ENCODE peak calls at places on chromosomes 12 and 14, in nine cellular contexts. F is HAP-1; S is stomach; Y is pancreas; X is CD8-positive, alpha-beta memory T cell; P is GM23338; I is gastrocnemius medialis; D is heart left ventricle; A is tibial nerve. L is an unnamed sample. For H3K4me1 and H3K36me3, the result is how much of the 10 kb centered on the place peaks cover.

GRCh38 chr14:82724296-82724695 is 1190.6 kb upstream of the SEL1L start:
- DNase-seq in A (no peak), F (no peak), X (no peak), P (no peak), S (no peak), D (no peak), Y (no peak), I (no peak), L (no peak)

GRCh38 chr12:82207556-82207955 is 150.6 kb downstream of the CCDC59 start:
- DNase-seq in F (no peak), A (no peak), Y (no peak), D (no peak), S (no peak), P (no peak), X (no peak), I (no peak), L (no peak)

GRCh38 chr14:61153436-61153835 is 127.7 kb downstream of the TMEM30B start:
- DNase-seq in I (no peak), A (no peak), Y (no peak), D (no peak), F (no peak), P (peak), X (no peak), S (no peak), L (no peak)

GRCh38 chr14:25042362-25043299 is 7.3 kb downstream of the STXBP6 start:
- DNase-seq in D (peak), F (no peak), Y (no peak), S (no peak), A (no peak), P (peak), I (no peak), X (no peak), L (no peak)

GRCh38 chr14:33273978-33274377 is 335.3 kb downstream of the NPAS3 start:
- DNase-seq in A (no peak), Y (no peak), S (no peak), F (no peak), P (no peak), D (no peak), X (no peak), I (no peak), L (no peak)

GRCh38 chr12:49887536-49888401 is 15.9 kb downstream of the FAIM2 start:
- DNase-seq in P (no peak), D (no peak), X (no peak), I (no peak), F (no peak), A (no peak), S (peak), Y (no peak), L (no peak)

GRCh38 chr14:51089278-51089677 is 5.6 kb downstream of the TRIM9 start:
- DNase-seq in X (no peak), P (no peak), D (no peak), I (no peak), A (no peak), S (no peak), F (no peak), Y (no peak), L (no peak)

GRCh38 chr14:102373110-102373509 is 10.4 kb downstream of the TECPR2 start:
- DNase-seq in D (no peak), S (no peak), P (no peak), Y (no peak), A (no peak), X (no peak), F (no peak), I (no peak), L (no peak)

DNA sequence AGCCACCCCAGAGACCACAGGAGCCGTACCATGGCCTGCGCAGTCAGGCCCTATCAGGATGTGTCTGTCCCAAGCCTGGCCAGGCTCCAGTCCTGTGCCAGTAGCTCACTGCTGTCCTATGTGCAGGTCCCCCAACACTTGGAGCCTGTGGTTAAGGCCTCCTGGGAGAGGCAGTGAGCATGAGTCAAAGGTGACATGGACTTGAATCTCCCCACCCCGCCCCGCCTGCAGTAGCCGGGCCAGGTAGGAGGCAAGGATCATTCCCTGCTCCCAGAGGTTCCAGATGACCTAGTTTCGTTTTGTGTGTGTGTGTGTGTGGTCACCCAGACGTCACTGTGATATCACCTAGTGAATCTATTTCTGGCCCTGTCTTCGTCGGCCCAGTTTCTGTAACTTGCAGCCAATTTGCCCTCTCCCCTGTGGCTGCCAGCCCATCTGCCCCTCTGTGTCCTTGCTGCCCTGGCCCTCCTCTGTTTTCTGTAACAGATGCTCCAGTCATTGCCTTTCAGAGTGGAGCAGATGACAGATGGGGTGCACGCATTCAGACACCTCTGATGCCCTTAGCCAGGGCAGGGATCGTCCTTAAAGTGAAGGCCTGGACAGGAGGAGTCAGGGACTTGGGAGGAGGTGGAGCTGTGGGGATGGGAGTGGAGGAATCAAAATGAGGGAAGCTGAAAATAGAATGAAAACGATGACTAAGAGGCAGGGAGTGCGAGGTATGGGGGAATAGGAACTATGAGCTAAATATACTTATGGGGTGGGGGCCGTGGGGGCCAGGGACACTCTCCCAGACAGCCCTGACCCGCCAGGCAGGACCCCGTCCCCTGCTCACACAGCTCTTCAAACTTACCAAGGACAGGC is 37.4 kb downstream of the SLC6A12 start:
- DNase-seq in A (no peak), I (no peak), P (no peak), S (peak), X (no peak), Y (no peak), D (peak), F (no peak), L (no peak)
- H3K4me1 ChIP-seq in A (under half), I (under half), P (under half), S (under half), X (under half), Y (under half), D (half or more), F (under half), L (half or more)

DNA sequence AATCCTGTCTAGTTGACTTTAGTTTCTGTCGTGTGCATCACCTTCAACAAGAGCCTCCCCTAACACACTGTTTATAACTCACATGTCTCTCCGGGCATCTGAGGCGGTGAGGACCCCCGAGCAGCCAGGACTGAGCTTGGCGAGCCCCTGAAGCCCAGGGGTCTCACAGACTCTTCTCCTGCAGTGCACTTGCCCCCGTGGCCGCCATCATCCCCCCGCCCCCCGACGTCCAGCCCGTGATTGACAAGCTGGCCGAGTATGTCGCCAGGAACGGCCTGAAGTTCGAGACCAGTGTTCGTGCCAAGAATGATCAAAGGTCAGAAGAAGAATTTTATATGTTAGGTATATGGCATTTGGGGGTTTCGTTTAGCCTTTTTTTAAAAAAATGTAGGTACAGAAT is 43.3 kb downstream of the SFSWAP start:
- DNase-seq in A (no peak), D (no peak), I (no peak), F (no peak), X (no peak), S (no peak), Y (no peak), P (no peak), L (no peak)
- H3K36me3 ChIP-seq in A (under half), D (under half), I (under half), F (half or more), X (half or more), S (half or more), Y (under half), P (half or more), L (half or more)

DNA sequence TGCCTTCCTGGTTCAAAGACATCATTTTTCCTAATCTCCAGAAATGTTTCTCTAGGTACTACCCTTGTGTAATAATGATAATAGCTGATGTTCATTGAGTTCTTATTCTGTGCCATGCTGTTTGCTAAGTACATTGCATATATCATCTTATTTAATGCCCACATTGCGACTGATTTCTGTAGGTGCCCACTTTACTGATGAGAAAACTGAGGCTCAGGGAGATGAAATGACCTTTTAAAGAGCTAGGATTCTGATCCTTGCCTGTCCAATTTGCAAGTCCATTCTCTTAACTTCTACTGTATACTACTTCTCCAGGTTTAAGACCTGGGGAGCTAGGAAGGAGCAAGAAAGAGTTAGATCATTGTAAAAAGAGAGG is 2.8 kb downstream of the DGKA start:
- DNase-seq in X (no peak), F (no peak), S (no peak), Y (no peak), P (no peak), D (no peak), A (no peak), I (no peak), L (no peak)
- H3K4me1 ChIP-seq in X (half or more), F (under half), S (under half), Y (under half), P (under half), D (under half), A (under half), I (under half), L (under half)

GRCh38 chr14:90387201-90387600 is 9.6 kb upstream of the CALM1 start:
- DNase-seq in F (no peak), P (no peak), D (no peak), I (no peak), A (no peak), Y (no peak), X (no peak), S (no peak), L (no peak)
- H3K36me3 ChIP-seq in F (under half), P (under half), D (under half), I (under half), A (under half), Y (under half), X (under half), S (under half), L (under half)

GRCh38 chr12:124109760-124110159 is 136.7 kb downstream of the ZNF664 start:
- DNase-seq in X (no peak), F (peak), P (peak), Y (no peak), A (no peak), I (no peak), S (peak), D (no peak), L (no peak)

GRCh38 chr12:124111006-124111405 is 138.0 kb downstream of the ZNF664 start:
- DNase-seq in S (no peak), X (no peak), D (no peak), I (no peak), A (no peak), F (peak), P (no peak), Y (no peak), L (no peak)

GRCh38 chr12:124114316-124114715 is 141.3 kb downstream of the ZNF664 start:
- DNase-seq in S (no peak), X (no peak), F (no peak), I (no peak), A (no peak), Y (no peak), P (no peak), D (no peak), L (no peak)

GRCh38 chr12:124107299-124107698 is 134.3 kb downstream of the ZNF664 start:
- DNase-seq in P (no peak), I (no peak), A (no peak), X (no peak), F (no peak), D (no peak), Y (no peak), S (no peak), L (no peak)

GRCh38 chr12:124110372-124110883 is 137.4 kb downstream of the ZNF664 start:
- DNase-seq in P (no peak), D (no peak), A (no peak), F (peak), I (no peak), X (no peak), Y (no peak), S (no peak), L (no peak)
- H3K4me1 ChIP-seq in P (under half), D (under half), A (under half), F (under half), I (under half), X (under half), Y (under half), S (under half), L (under half)

GRCh38 chr14:77197988-77198387 is 16.4 kb downstream of the TMEM63C start:
- DNase-seq in S (no peak), D (no peak), Y (no peak), I (no peak), A (no peak), X (no peak), P (no peak), F (no peak), L (no peak)
- H3K36me3 ChIP-seq in S (under half), D (under half), Y (under half), I (under half), A (under half), X (under half), P (under half), F (under half), L (under half)

DNA sequence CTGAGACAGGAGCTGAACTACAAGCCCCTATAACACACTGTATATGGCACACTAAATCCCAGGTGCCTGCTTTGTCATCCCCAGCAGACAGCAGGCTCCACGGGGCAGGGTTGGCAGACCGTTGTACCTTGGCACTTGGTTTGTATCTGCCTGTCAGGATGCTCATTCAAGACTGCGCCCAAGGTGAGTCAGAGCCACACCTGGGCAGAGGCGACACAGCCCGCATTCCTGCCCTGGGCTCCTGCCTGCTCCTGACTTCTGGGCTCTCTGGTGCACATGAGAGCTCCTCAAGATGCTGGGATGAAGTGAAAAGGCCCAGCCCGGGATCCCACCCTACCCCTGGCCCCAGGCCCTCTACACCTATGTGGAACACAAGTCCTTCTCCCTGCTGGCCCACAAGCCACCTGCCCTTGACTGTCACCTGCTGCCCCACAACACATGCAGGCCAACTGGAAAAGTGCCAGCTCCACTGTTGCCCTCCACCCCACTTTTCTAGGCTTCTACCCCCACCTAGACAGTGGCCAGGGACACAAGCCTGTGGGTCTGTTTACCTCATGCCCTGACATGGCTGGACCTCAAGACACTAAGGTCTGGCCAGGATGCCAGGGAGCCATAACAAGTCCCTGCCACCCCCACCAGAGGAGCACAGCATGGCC is 30.8 kb upstream of the PNMA1 start:
- DNase-seq in X (no peak), S (peak), Y (no peak), I (no peak), P (no peak), D (no peak), F (no peak), A (no peak), L (no peak)
- H3K4me1 ChIP-seq in X (half or more), S (half or more), Y (under half), I (half or more), P (under half), D (half or more), F (under half), A (half or more), L (half or more)